ENCODE peak calls at places on chromosomes 2 and 18, in nine cellular contexts. One of them, this sample, is unnamed.

GRCh38 chr2:207530160-207531023 is 630 bp downstream of the CREB1 start:
- DNase-seq in endothelial cell: peak; percentile 33
- DNase-seq in IMR-90: no peak
- DNase-seq in posterior cingulate gyrus: no peak
- DNase-seq in MM.1S: peak; percentile 37
- DNase-seq in upper lobe of left lung: peak; percentile 45
- DNase-seq in brain microvascular endothelial cell: no peak
- DNase-seq in thoracic aorta: no peak
- DNase-seq in stimulated activated CD4-positive, alpha-beta T cell treated with anti-CD3 and anti-CD28 coated beads, Interleukin-12 subunit alpha, Interleukin-12 subunit beta, amount 100 ng/mL, for 48 hours: peak; percentile 28
- DNase-seq in this sample: no peak

GRCh38 chr18:49861659-49862058 is 48.3 kb upstream of the ACAA2 start:
- DNase-seq in posterior cingulate gyrus: no peak
- DNase-seq in thoracic aorta: no peak
- DNase-seq in stimulated activated CD4-positive, alpha-beta T cell treated with anti-CD3 and anti-CD28 coated beads, Interleukin-12 subunit alpha, Interleukin-12 subunit beta, amount 100 ng/mL, for 48 hours: no peak
- DNase-seq in MM.1S: peak; percentile 17
- DNase-seq in upper lobe of left lung: no peak
- DNase-seq in brain microvascular endothelial cell: no peak
- DNase-seq in IMR-90: no peak
- DNase-seq in endothelial cell: no peak
- DNase-seq in this sample: no peak

GRCh38 chr2:68916226-68916625 is 36.5 kb downstream of the GKN2 start:
- DNase-seq in MM.1S: no peak
- DNase-seq in thoracic aorta: no peak
- DNase-seq in endothelial cell: no peak
- DNase-seq in brain microvascular endothelial cell: no peak
- DNase-seq in IMR-90: no peak
- DNase-seq in stimulated activated CD4-positive, alpha-beta T cell treated with anti-CD3 and anti-CD28 coated beads, Interleukin-12 subunit alpha, Interleukin-12 subunit beta, amount 100 ng/mL, for 48 hours: no peak
- DNase-seq in posterior cingulate gyrus: no peak
- DNase-seq in upper lobe of left lung: no peak
- DNase-seq in this sample: no peak

GRCh38 chr18:43681661-43682060 is 404.4 kb upstream of the SYT4 start:
- DNase-seq in IMR-90: no peak
- DNase-seq in posterior cingulate gyrus: no peak
- DNase-seq in endothelial cell: no peak
- DNase-seq in upper lobe of left lung: no peak
- DNase-seq in thoracic aorta: no peak
- DNase-seq in stimulated activated CD4-positive, alpha-beta T cell treated with anti-CD3 and anti-CD28 coated beads, Interleukin-12 subunit alpha, Interleukin-12 subunit beta, amount 100 ng/mL, for 48 hours: no peak
- DNase-seq in brain microvascular endothelial cell: no peak
- DNase-seq in MM.1S: no peak
- DNase-seq in this sample: no peak

GRCh38 chr2:146734042-146734715 is 1110.7 kb upstream of the ACVR2A start:
- DNase-seq in IMR-90: peak; percentile 41
- DNase-seq in posterior cingulate gyrus: no peak
- DNase-seq in thoracic aorta: no peak
- DNase-seq in endothelial cell: peak; percentile 28
- DNase-seq in upper lobe of left lung: no peak
- DNase-seq in stimulated activated CD4-positive, alpha-beta T cell treated with anti-CD3 and anti-CD28 coated beads, Interleukin-12 subunit alpha, Interleukin-12 subunit beta, amount 100 ng/mL, for 48 hours: no peak
- DNase-seq in brain microvascular endothelial cell: peak; percentile 47
- DNase-seq in MM.1S: peak; percentile 35
- DNase-seq in this sample: no peak

GRCh38 chr2:12928197-12928596 is 211.5 kb downstream of the TRIB2 start:
- DNase-seq in MM.1S: no peak
- DNase-seq in endothelial cell: no peak
- DNase-seq in posterior cingulate gyrus: no peak
- DNase-seq in thoracic aorta: no peak
- DNase-seq in upper lobe of left lung: no peak
- DNase-seq in IMR-90: peak; percentile 81
- DNase-seq in stimulated activated CD4-positive, alpha-beta T cell treated with anti-CD3 and anti-CD28 coated beads, Interleukin-12 subunit alpha, Interleukin-12 subunit beta, amount 100 ng/mL, for 48 hours: no peak
- DNase-seq in brain microvascular endothelial cell: peak; percentile 81
- DNase-seq in this sample: no peak

GRCh38 chr2:17835511-17835910 is 19.3 kb downstream of the MSGN1 start:
- DNase-seq in thoracic aorta: no peak
- DNase-seq in endothelial cell: no peak
- DNase-seq in posterior cingulate gyrus: no peak
- DNase-seq in MM.1S: no peak
- DNase-seq in IMR-90: no peak
- DNase-seq in stimulated activated CD4-positive, alpha-beta T cell treated with anti-CD3 and anti-CD28 coated beads, Interleukin-12 subunit alpha, Interleukin-12 subunit beta, amount 100 ng/mL, for 48 hours: no peak
- DNase-seq in upper lobe of left lung: no peak
- DNase-seq in brain microvascular endothelial cell: peak; percentile 41
- DNase-seq in this sample: no peak

GRCh38 chr2:18219676-18220075 is 340.8 kb downstream of the RDH14 start:
- DNase-seq in endothelial cell: no peak
- DNase-seq in IMR-90: peak; percentile 18
- DNase-seq in MM.1S: no peak
- DNase-seq in brain microvascular endothelial cell: no peak
- DNase-seq in stimulated activated CD4-positive, alpha-beta T cell treated with anti-CD3 and anti-CD28 coated beads, Interleukin-12 subunit alpha, Interleukin-12 subunit beta, amount 100 ng/mL, for 48 hours: no peak
- DNase-seq in thoracic aorta: no peak
- DNase-seq in posterior cingulate gyrus: no peak
- DNase-seq in upper lobe of left lung: no peak
- DNase-seq in this sample: no peak

GRCh38 chr2:68190991-68191731 is 33.5 kb downstream of the PNO1 start:
- DNase-seq in thoracic aorta: no peak
- DNase-seq in posterior cingulate gyrus: no peak
- DNase-seq in stimulated activated CD4-positive, alpha-beta T cell treated with anti-CD3 and anti-CD28 coated beads, Interleukin-12 subunit alpha, Interleukin-12 subunit beta, amount 100 ng/mL, for 48 hours: no peak
- DNase-seq in MM.1S: no peak
- DNase-seq in endothelial cell: no peak
- DNase-seq in upper lobe of left lung: no peak
- DNase-seq in brain microvascular endothelial cell: peak; percentile 51
- DNase-seq in IMR-90: peak; percentile 96
- DNase-seq in this sample: no peak